ENCODE peak calls at places on chromosomes 6 and 20, in four cellular contexts. Q, F, W and O are unnamed samples.

GRCh38 chr6:50198245-50198644 is 148.5 kb upstream of the DEFB112 start:
- DNase-seq in Q (no peak), F (no peak), W (no peak), O (no peak)

GRCh38 chr6:161423271-161423670 is 149.4 kb upstream of the AGPAT4 start:
- DNase-seq in Q (no peak), F (no peak), W (no peak), O (no peak)

GRCh38 chr20:34834459-34834893 is 9.0 kb upstream of the NCOA6 start:
- DNase-seq in Q (peak; percentile 42), F (peak; percentile 47), W (peak; percentile 75), O (peak; percentile 73)

GRCh38 chr6:15036690-15037245 is 209.1 kb upstream of the JARID2 start:
- DNase-seq in Q (no peak), F (peak; percentile 66), W (no peak), O (peak; percentile 53)

GRCh38 chr6:34128045-34128444 is 17.8 kb downstream of the GRM4 start:
- DNase-seq in Q (no peak), F (no peak), W (no peak), O (no peak)

GRCh38 chr20:22700387-22700786 is 116.0 kb upstream of the FOXA2 start:
- DNase-seq in Q (no peak), F (no peak), W (no peak), O (no peak)

GRCh38 chr6:112562348-112563220 is 215.5 kb downstream of the RFPL4B start:
- DNase-seq in Q (no peak), F (no peak), W (no peak), O (no peak)

GRCh38 chr6:23308166-23308565 is 738.8 kb downstream of the HDGFL1 start:
- DNase-seq in Q (no peak), F (no peak), W (no peak), O (no peak)

GRCh38 chr20:36478137-36478905 is 63.0 kb upstream of the MYL9 start:
- DNase-seq in Q (no peak), F (no peak), W (no peak), O (no peak)

GRCh38 chr6:148193063-148193680 is 149.5 kb upstream of the SASH1 start:
- DNase-seq in Q (no peak), F (no peak), W (no peak), O (no peak)

GRCh38 chr20:25258463-25258805 is 10.5 kb downstream of the PYGB start:
- DNase-seq in Q (no peak), F (no peak), W (no peak), O (no peak)

GRCh38 chr6:88177961-88178464 is 11.9 kb upstream of the CNR1 start:
- DNase-seq in Q (no peak), F (no peak), W (peak; percentile 78), O (peak; percentile 20)

GRCh38 chr6:169568314-169569087 is 133.3 kb downstream of the WDR27 start:
- DNase-seq in Q (no peak), F (no peak), W (no peak), O (no peak)

GRCh38 chr20:4025125-4025524 is 9.8 kb upstream of the RNF24 start:
- DNase-seq in Q (no peak), F (no peak), W (no peak), O (no peak)

GRCh38 chr6:10451828-10452509 is 37.1 kb upstream of the TFAP2A start:
- DNase-seq in Q (peak; percentile 92), F (peak; percentile 38), W (no peak), O (peak; percentile 42)

GRCh38 chr6:127483399-127484055 is 24.3 kb upstream of the KIAA0408 start:
- DNase-seq in Q (no peak), F (no peak), W (no peak), O (no peak)

GRCh38 chr20:13336308-13337089 is 115.4 kb downstream of the ISM1 start:
- DNase-seq in Q (no peak), F (no peak), W (no peak), O (no peak)

GRCh38 chr6:134352786-134353480 is 35.0 kb upstream of the SGK1 start:
- DNase-seq in Q (no peak), F (no peak), W (no peak), O (no peak)

GRCh38 chr20:20184711-20185110 is 132.4 kb downstream of the CFAP61 start:
- DNase-seq in Q (no peak), F (no peak), W (no peak), O (no peak)

GRCh38 chr6:15843764-15844163 is 180.9 kb upstream of the DTNBP1 start:
- DNase-seq in Q (no peak), F (no peak), W (no peak), O (no peak)

GRCh38 chr6:125375841-125376240 is 74.1 kb upstream of the HDDC2 start:
- DNase-seq in Q (no peak), F (no peak), W (no peak), O (no peak)

GRCh38 chr6:336159-337114 is 44.1 kb downstream of the DUSP22 start:
- DNase-seq in Q (no peak), F (no peak), W (peak; percentile 46), O (peak; percentile 94)